ENCODE peak calls at places on chromosomes 12 and 14, in six cellular contexts. J is Peyer's patch, K is ovary, Z is heart left ventricle, R is transverse colon, X is tibial nerve. F is an unnamed sample. For H3K4me1, the result is how much of the 10 kb centered on the place peaks cover.

GRCh38 chr12:28610401-28611114 is 420.3 kb downstream of the CCDC91 start:
- DNase-seq in J (no peak), K (no peak), Z (no peak), R (no peak), X (no peak), F (no peak)

GRCh38 chr14:30914812-30915211 is 40.5 kb downstream of the COCH start:
- DNase-seq in J (no peak), K (no peak), Z (no peak), R (no peak), X (no peak), F (no peak)

GRCh38 chr14:58607571-58608317 is 30.0 kb upstream of the DACT1 start:
- DNase-seq in J (no peak), K (no peak), Z (no peak), R (no peak), X (no peak), F (no peak)

GRCh38 chr12:76020281-76020680 is 11.3 kb downstream of the PHLDA1 start:
- DNase-seq in J (no peak), K (no peak), Z (no peak), R (peak), X (no peak), F (no peak)

GRCh38 chr12:88665051-88665450 is 84.8 kb upstream of the KITLG start:
- DNase-seq in J (no peak), K (no peak), Z (no peak), R (no peak), X (no peak), F (no peak)

GRCh38 chr14:63203618-63204406 is 431 bp upstream of the RHOJ start:
- DNase-seq in J (peak), K (peak), Z (peak), R (peak), X (peak), F (peak)

GRCh38 chr12:1936406-1937320 is 18.2 kb upstream of the CACNA2D4 start:
- DNase-seq in J (peak), K (peak), Z (peak), R (peak), X (no peak), F (peak)

GRCh38 chr14:64337901-64338615 is 43.9 kb upstream of the ESR2 start:
- DNase-seq in J (no peak), K (no peak), Z (peak), R (peak), X (no peak), F (peak)

GRCh38 chr12:51217968-51218606 is at the start of gene POU6F1:
- DNase-seq in J (peak), K (peak), Z (peak), R (peak), X (peak), F (peak)

GRCh38 chr12:51218607-51219161 is 822 bp upstream of the POU6F1 start:
- DNase-seq in J (no peak), K (peak), Z (no peak), R (no peak), X (no peak), F (peak)

GRCh38 chr12:51216652-51217051 is 1.2 kb downstream of the POU6F1 start:
- DNase-seq in J (no peak), K (peak), Z (no peak), R (no peak), X (no peak), F (no peak)

GRCh38 chr12:51219345-51219744 is 1.5 kb upstream of the POU6F1 start:
- DNase-seq in J (no peak), K (no peak), Z (no peak), R (no peak), X (no peak), F (no peak)

DNA sequence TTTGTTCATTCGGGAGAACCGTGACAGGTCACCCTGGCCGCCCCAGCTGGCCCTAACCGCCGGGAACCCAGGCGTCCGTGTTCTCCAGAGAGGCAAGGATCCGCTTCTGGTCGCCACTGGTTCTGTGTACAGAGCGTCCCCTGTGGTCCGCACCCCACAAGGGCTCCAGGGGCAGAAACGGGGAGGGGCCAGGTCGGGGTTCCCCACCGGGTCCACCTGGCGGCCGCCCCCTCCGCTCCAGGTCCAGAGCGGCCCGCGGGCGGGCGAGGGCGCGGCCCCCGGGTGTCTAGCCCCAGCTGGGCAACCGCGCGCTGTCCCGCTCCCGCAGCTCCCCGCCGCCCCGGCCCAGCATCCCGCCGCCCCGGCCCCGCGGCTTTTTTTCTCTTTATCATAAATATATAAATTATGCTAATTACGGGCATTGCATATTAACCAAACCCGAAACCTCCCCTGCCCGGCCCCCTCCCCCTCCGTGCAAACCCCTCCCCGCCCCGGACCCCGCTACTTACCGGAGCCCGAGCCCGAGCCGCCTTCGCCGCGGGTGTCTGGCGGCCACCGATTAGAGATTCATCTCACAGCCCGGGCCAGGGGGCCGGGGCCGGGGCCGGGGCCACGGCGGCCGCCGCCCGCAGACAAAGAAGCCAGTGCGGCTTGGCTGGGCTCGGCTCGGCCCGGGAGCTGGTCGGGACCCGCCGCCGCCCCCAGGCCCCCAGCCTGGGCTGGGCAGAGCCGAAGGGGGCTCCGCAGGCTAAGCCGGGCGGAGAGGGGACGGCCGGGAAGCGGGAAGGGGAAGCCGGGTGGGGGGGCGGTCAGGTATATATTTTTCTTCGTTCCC is 512 bp downstream of the POU6F1 start:
- DNase-seq in J (peak), K (peak), Z (peak), R (peak), X (peak), F (peak)
- TF ChIP-seq POLR2A in J (no peak), K (no peak), Z (no peak), R (no peak), X (no peak), F (no peak)

GRCh38 chr12:104232609-104233280 is 17.2 kb downstream of the TXNRD1 start:
- DNase-seq in J (no peak), K (no peak), Z (no peak), R (no peak), X (no peak), F (no peak)
- H3K4me1 ChIP-seq in J (under half), K (under half), Z (under half), R (under half), X (under half), F (under half)

DNA sequence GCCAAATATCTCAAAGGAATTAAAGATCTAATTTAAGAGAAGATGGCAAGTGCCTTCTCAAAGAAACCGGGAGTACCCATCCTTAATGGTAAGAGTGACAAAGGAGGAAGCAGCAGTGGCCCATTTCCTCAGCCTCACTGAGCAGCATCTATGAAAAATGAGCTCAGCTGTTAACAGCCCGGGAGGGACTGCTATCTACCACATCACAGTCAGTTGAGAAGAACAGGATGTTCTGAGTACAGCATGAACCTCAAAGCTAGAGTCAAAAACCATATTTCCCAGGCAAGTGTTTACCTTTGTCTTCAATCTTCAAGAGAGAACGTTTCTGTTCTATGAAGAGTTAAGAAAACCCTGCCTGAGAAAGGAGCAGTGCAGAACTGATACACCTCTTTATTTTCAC is 115.0 kb downstream of the BTG1 start:
- DNase-seq in J (no peak), K (peak), Z (peak), R (peak), X (no peak), F (peak)
- TF ChIP-seq POLR2A in J (peak), K (no peak), Z (no peak), R (peak), X (no peak), F (peak)

GRCh38 chr12:51977320-51977753 is 25.8 kb downstream of the ACVR1B start:
- DNase-seq in J (no peak), K (no peak), Z (no peak), R (no peak), X (no peak), F (no peak)
- H3K4me1 ChIP-seq in J (under half), K (under half), Z (under half), R (under half), X (under half), F (half or more)

GRCh38 chr12:53991077-53991460 is 6.1 kb downstream of the HOXC10 start:
- DNase-seq in J (no peak), K (no peak), Z (no peak), R (no peak), X (no peak), F (no peak)
- TF ChIP-seq POLR2A in J (no peak), K (no peak), Z (no peak), R (no peak), X (no peak), F (no peak)

F was measured in body of pancreas.